ENCODE peak calls at places on chromosome 10, in four cellular contexts. N, W, Z and M are unnamed samples.
A peak's percentile ranks its signal among the peaks of the same experiment; 100 is the strongest.

GRCh38 chr10:129305046-129305445 is 162.0 kb upstream of the MGMT start:
- DNase-seq in W (no peak), N (no peak), Z (no peak), M (no peak)

GRCh38 chr10:108421256-108421655 is 1256.8 kb upstream of the SORCS1 start:
- DNase-seq in W (no peak), N (no peak), Z (no peak), M (peak; percentile 3)

GRCh38 chr10:9211228-9211627 is 1156.7 kb downstream of the GATA3 start:
- DNase-seq in N (no peak), Z (no peak), W (no peak), M (no peak)

GRCh38 chr10:88582806-88583583 is at the start of gene RNLS:
- DNase-seq in W (peak; percentile 33), N (peak; percentile 17), Z (peak; percentile 37), M (peak; percentile 2)

GRCh38 chr10:58641708-58642107 is 129.0 kb downstream of the BICC1 start:
- DNase-seq in W (no peak), N (no peak), Z (no peak), M (no peak)

GRCh38 chr10:100339236-100339635 is 7.8 kb upstream of the SCD start:
- DNase-seq in N (no peak), Z (peak; percentile 57), W (no peak), M (no peak)

GRCh38 chr10:8504436-8504977 is 450.0 kb downstream of the GATA3 start:
- DNase-seq in Z (no peak), W (no peak), N (no peak), M (no peak)

GRCh38 chr10:29426420-29426819 is 137.6 kb downstream of the LYZL1 start:
- DNase-seq in Z (no peak), N (no peak), W (no peak), M (no peak)

GRCh38 chr10:6239213-6239991 is 36.7 kb downstream of the PFKFB3 start:
- DNase-seq in W (no peak), N (peak; percentile 65), Z (peak; percentile 12), M (peak; percentile 88)

GRCh38 chr10:123945506-123945905 is 53.9 kb upstream of the CPXM2 start:
- DNase-seq in W (no peak), N (no peak), Z (no peak), M (no peak)

GRCh38 chr10:129096340-129096984 is 370.6 kb upstream of the MGMT start:
- DNase-seq in Z (no peak), N (no peak), W (no peak), M (no peak)

DNA sequence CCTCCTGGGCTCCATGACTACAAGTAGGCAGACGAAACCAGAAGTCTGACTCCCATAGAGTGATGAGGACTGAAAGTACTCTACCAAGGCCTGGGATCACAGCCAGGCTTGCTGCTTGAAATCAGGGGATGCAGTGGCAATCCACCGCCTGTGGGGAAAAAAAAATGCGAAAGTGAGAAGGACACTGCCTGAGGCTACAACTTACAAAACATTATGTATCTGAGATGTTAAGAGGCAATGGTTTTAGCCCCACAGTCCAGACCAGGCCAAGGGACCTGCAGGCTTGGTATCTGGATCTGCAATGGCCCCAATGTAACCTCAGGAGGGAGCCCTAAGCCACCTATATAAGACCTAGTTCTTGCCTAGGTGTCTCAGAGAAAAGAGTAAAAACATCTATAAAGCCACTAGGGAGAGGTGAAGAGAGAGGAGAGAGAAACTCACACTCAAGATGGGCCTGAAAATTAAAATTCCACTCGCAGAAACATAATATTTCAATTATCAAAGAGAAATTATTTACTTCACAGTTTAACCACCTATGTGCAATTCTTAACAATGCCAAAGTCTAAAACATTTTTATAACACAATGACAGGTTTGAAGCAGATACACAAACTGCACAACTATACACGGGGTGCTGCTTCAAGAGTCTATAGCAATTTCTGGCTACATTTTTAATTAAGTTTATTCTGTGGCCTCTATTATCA is 13.9 kb downstream of the DNAJC1 start:
- DNase-seq in Z (no peak), W (peak; percentile 51), N (peak; percentile 26), M (peak; percentile 62)
- TF ChIP-seq NRF1 in Z (no peak), W (no peak), N (no peak), M (no peak)

GRCh38 chr10:11604742-11605650 is 6.5 kb downstream of the USP6NL start:
- DNase-seq in N (no peak), Z (no peak), W (no peak), M (no peak)

GRCh38 chr10:11603741-11604140 is 7.7 kb downstream of the USP6NL start:
- DNase-seq in W (no peak), N (no peak), Z (no peak), M (no peak)

GRCh38 chr10:11602357-11602756 is 9.1 kb downstream of the USP6NL start:
- DNase-seq in N (no peak), Z (peak; percentile 62), W (no peak), M (no peak)

GRCh38 chr10:11601670-11602069 is 9.8 kb downstream of the USP6NL start:
- DNase-seq in Z (no peak), W (no peak), N (no peak), M (no peak)

GRCh38 chr10:11602919-11603523 is 8.4 kb downstream of the USP6NL start:
- DNase-seq in Z (peak; percentile 67), N (no peak), W (no peak), M (no peak)
- TF ChIP-seq NRF1 in Z (no peak), N (no peak), W (no peak), M (no peak)

GRCh38 chr10:11320809-11321520 is 290.5 kb downstream of the USP6NL start:
- DNase-seq in N (no peak), W (no peak), Z (no peak), M (no peak)

GRCh38 chr10:11324761-11325321 is 286.6 kb downstream of the USP6NL start:
- DNase-seq in Z (no peak), W (no peak), N (no peak), M (no peak)

GRCh38 chr10:11319990-11320602 is 291.4 kb downstream of the USP6NL start:
- DNase-seq in Z (no peak), W (no peak), N (no peak), M (no peak)

GRCh38 chr10:11325817-11326216 is 285.6 kb downstream of the USP6NL start:
- DNase-seq in Z (no peak), W (no peak), N (no peak), M (no peak)

GRCh38 chr10:11322698-11323097 is 288.8 kb downstream of the USP6NL start:
- DNase-seq in Z (no peak), W (no peak), N (no peak), M (no peak)
- TF ChIP-seq NRF1 in Z (no peak), W (no peak), N (no peak), M (no peak)

GRCh38 chr10:86192686-86193085 is 173.9 kb downstream of the GRID1 start:
- DNase-seq in Z (no peak), N (no peak), W (no peak), M (no peak)

GRCh38 chr10:86197166-86197790 is 169.3 kb downstream of the GRID1 start:
- DNase-seq in Z (no peak), W (no peak), N (no peak), M (no peak)

GRCh38 chr10:86192147-86192546 is 174.4 kb downstream of the GRID1 start:
- DNase-seq in N (no peak), W (no peak), Z (no peak), M (no peak)

GRCh38 chr10:86195521-86195920 is 171.1 kb downstream of the GRID1 start:
- DNase-seq in Z (no peak), W (no peak), N (no peak), M (no peak)

DNA sequence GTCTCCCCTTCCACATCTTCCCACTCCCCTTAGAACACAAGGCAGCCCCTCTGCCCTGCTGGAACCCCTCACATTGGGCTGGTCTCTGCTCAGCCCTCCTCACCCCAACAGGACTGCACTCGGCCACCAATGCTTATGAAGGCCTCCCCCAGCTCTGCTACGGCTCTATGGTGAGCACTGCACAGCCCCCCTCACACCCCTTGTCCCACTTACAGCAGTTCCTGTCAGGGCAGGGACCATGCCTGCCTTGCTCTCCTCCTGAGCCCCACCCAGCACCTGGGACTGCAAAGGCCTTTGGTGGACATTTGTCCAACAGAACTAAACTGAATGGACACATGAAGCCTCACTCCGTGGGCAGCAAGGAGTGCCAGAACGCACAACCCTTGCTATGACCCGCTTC is 171.9 kb downstream of the GRID1 start:
- DNase-seq in Z (no peak), N (no peak), W (no peak), M (no peak)
- TF ChIP-seq NRF1 in Z (no peak), N (no peak), W (no peak), M (no peak)

DNA sequence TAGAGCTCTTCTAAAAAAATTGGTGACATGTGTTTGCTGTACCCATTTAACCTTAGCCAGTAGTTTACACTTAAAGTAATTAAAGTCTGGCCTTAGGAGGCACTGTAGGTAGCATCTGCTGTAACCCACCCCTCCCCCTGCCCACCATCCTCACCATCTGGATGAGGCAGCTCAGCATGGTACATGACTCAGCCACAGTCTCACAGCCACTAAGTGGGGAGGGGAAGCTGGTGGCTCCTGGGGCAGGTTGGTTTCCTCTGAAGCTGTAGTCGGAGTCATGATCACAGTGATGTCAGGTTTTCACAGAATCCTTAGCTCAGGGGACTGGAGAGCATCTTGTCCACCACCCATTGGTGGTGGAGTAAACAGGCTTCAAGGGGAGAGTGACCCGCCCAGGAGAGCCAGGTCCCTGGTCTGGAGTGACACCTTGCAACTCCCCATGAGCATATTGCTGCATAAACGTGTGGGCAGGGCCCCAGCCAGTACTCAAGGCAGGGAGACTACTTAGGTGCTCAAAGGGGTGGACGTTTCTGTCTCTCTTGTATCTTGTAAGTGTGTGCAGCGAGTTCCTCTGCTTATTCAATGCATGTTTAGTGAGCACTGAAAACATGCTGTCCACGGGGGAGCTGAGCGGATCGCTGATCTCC is 125.9 kb downstream of the GRK5 start:
- DNase-seq in N (no peak), Z (no peak), W (no peak), M (no peak)
- TF ChIP-seq NRF1 in N (no peak), Z (no peak), W (no peak), M (no peak)